ENCODE peak calls at places on chromosomes 2 and 18, in ten cellular contexts. One of them, this sample, is unnamed.

GRCh38 chr18:40469851-40470250 is 1485.2 kb upstream of the PIK3C3 start:
- DNase-seq in fibroblast of lung: no peak
- DNase-seq in hypothalamus: no peak
- DNase-seq in NCI-H1092: no peak
- DNase-seq in T-helper 2 cell: no peak
- DNase-seq in GM04504: no peak
- DNase-seq in H54: no peak
- DNase-seq in midbrain: no peak
- DNase-seq in lung: no peak
- DNase-seq in EH: no peak
- DNase-seq in this sample: no peak

GRCh38 chr2:120601566-120601965 is 134.1 kb upstream of the GLI2 start:
- DNase-seq in fibroblast of lung: no peak
- DNase-seq in hypothalamus: no peak
- DNase-seq in NCI-H1092: no peak
- DNase-seq in T-helper 2 cell: no peak
- DNase-seq in GM04504: no peak
- DNase-seq in H54: no peak
- DNase-seq in midbrain: no peak
- DNase-seq in lung: no peak
- DNase-seq in EH: no peak
- DNase-seq in this sample: no peak

GRCh38 chr2:142542431-142542910 is 335.0 kb upstream of the KYNU start:
- DNase-seq in fibroblast of lung: no peak
- DNase-seq in hypothalamus: no peak
- DNase-seq in NCI-H1092: no peak
- DNase-seq in T-helper 2 cell: no peak
- DNase-seq in GM04504: no peak
- DNase-seq in H54: no peak
- DNase-seq in midbrain: no peak
- DNase-seq in lung: no peak
- DNase-seq in EH: no peak
- DNase-seq in this sample: no peak

GRCh38 chr18:37483221-37483971 is 82.2 kb downstream of the CELF4 start:
- DNase-seq in fibroblast of lung: peak
- DNase-seq in hypothalamus: no peak
- DNase-seq in NCI-H1092: no peak
- DNase-seq in T-helper 2 cell: no peak
- DNase-seq in GM04504: no peak
- DNase-seq in H54: no peak
- DNase-seq in midbrain: no peak
- DNase-seq in lung: no peak
- DNase-seq in EH: peak
- DNase-seq in this sample: peak

GRCh38 chr2:47656715-47657600 is 126.0 kb upstream of the MSH6 start:
- DNase-seq in fibroblast of lung: peak
- DNase-seq in hypothalamus: no peak
- DNase-seq in NCI-H1092: no peak
- DNase-seq in T-helper 2 cell: no peak
- DNase-seq in GM04504: no peak
- DNase-seq in H54: peak
- DNase-seq in midbrain: no peak
- DNase-seq in lung: no peak
- DNase-seq in EH: no peak
- DNase-seq in this sample: no peak

GRCh38 chr18:2293109-2293839 is 278.0 kb downstream of the METTL4 start:
- DNase-seq in fibroblast of lung: no peak
- DNase-seq in hypothalamus: no peak
- DNase-seq in NCI-H1092: no peak
- DNase-seq in T-helper 2 cell: no peak
- DNase-seq in GM04504: no peak
- DNase-seq in H54: no peak
- DNase-seq in midbrain: no peak
- DNase-seq in lung: no peak
- DNase-seq in EH: no peak
- DNase-seq in this sample: no peak

GRCh38 chr2:36270758-36271157 is 84.8 kb upstream of the CRIM1 start:
- DNase-seq in fibroblast of lung: no peak
- DNase-seq in hypothalamus: no peak
- DNase-seq in NCI-H1092: no peak
- DNase-seq in T-helper 2 cell: no peak
- DNase-seq in GM04504: no peak
- DNase-seq in H54: no peak
- DNase-seq in midbrain: no peak
- DNase-seq in lung: no peak
- DNase-seq in EH: no peak
- DNase-seq in this sample: no peak

GRCh38 chr2:120539937-120540718 is 194.2 kb downstream of the INHBB start:
- DNase-seq in fibroblast of lung: peak
- DNase-seq in hypothalamus: no peak
- DNase-seq in NCI-H1092: no peak
- DNase-seq in T-helper 2 cell: no peak
- DNase-seq in GM04504: peak
- DNase-seq in H54: peak
- DNase-seq in midbrain: no peak
- DNase-seq in lung: peak
- DNase-seq in EH: peak
- DNase-seq in this sample: no peak

GRCh38 chr2:240128608-240129144 is 7.4 kb downstream of the COPS9 start:
- DNase-seq in fibroblast of lung: no peak
- DNase-seq in hypothalamus: no peak
- DNase-seq in NCI-H1092: no peak
- DNase-seq in T-helper 2 cell: no peak
- DNase-seq in GM04504: no peak
- DNase-seq in H54: no peak
- DNase-seq in midbrain: no peak
- DNase-seq in lung: no peak
- DNase-seq in EH: no peak
- DNase-seq in this sample: no peak

GRCh38 chr18:78659057-78659456 is 320.6 kb upstream of the SALL3 start:
- DNase-seq in fibroblast of lung: no peak
- DNase-seq in hypothalamus: no peak
- DNase-seq in NCI-H1092: no peak
- DNase-seq in T-helper 2 cell: no peak
- DNase-seq in GM04504: no peak
- DNase-seq in H54: no peak
- DNase-seq in midbrain: no peak
- DNase-seq in lung: no peak
- DNase-seq in EH: no peak
- DNase-seq in this sample: no peak

GRCh38 chr18:25434771-25435461 is 83.0 kb upstream of the ZNF521 start:
- DNase-seq in fibroblast of lung: no peak
- DNase-seq in hypothalamus: no peak
- DNase-seq in NCI-H1092: no peak
- DNase-seq in T-helper 2 cell: no peak
- DNase-seq in GM04504: no peak
- DNase-seq in H54: no peak
- DNase-seq in midbrain: no peak
- DNase-seq in lung: no peak
- DNase-seq in EH: no peak
- DNase-seq in this sample: no peak

This sample was measured in NCI-H524.